ENCODE peak calls at places on chromosomes 13 and 19, in eight cellular contexts. L is heart right ventricle, E is bronchial epithelial cell, D is endothelial cell, F is Calu3, B is fibroblast of pulmonary artery, K is A549, N is omental fat pad. Z is an unnamed sample.

GRCh38 chr19:28305513-28305912 is 907.4 kb downstream of the UQCRFS1 start:
- DNase-seq in L (no peak), E (no peak), D (no peak), F (no peak), B (no peak), K (no peak), N (no peak), Z (no peak)

GRCh38 chr19:543912-544608 is at the start of gene GZMM:
- DNase-seq in L (no peak), E (no peak), D (no peak), F (no peak), B (no peak), K (no peak), N (no peak), Z (no peak)

GRCh38 chr13:30362869-30363268 is 55.5 kb upstream of the KATNAL1 start:
- DNase-seq in L (no peak), E (no peak), D (no peak), F (no peak), B (no peak), K (no peak), N (no peak), Z (no peak)

GRCh38 chr13:59024434-59024833 is 1139.3 kb downstream of the DIAPH3 start:
- DNase-seq in L (no peak), E (peak), D (no peak), F (no peak), B (no peak), K (no peak), N (no peak), Z (no peak)

GRCh38 chr13:100341327-100341726 is 247.3 kb downstream of the GGACT start:
- DNase-seq in L (no peak), E (no peak), D (no peak), F (no peak), B (no peak), K (no peak), N (no peak), Z (no peak)

GRCh38 chr13:71625694-71626093 is 241.3 kb downstream of the DACH1 start:
- DNase-seq in L (no peak), E (peak), D (no peak), F (no peak), B (peak), K (no peak), N (no peak), Z (peak)

GRCh38 chr19:39692166-39692565 is 12.1 kb upstream of the LGALS14 start:
- DNase-seq in L (no peak), E (peak), D (no peak), F (no peak), B (no peak), K (no peak), N (no peak), Z (no peak)

GRCh38 chr13:48860369-48860768 is 115.3 kb upstream of the FNDC3A start:
- DNase-seq in L (no peak), E (no peak), D (no peak), F (no peak), B (no peak), K (no peak), N (no peak), Z (no peak)

GRCh38 chr13:90020536-90020935 is 1327.0 kb upstream of the MIR17HG start:
- DNase-seq in L (no peak), E (no peak), D (no peak), F (no peak), B (no peak), K (no peak), N (no peak), Z (no peak)

GRCh38 chr19:34468400-34468799 is 13.2 kb upstream of the WTIP start:
- DNase-seq in L (no peak), E (no peak), D (no peak), F (no peak), B (peak), K (no peak), N (no peak), Z (no peak)

GRCh38 chr13:110089815-110090214 is 217.1 kb downstream of the COL4A1 start:
- DNase-seq in L (no peak), E (no peak), D (no peak), F (no peak), B (no peak), K (no peak), N (no peak), Z (no peak)

GRCh38 chr13:48319458-48320395 is 16.2 kb downstream of the RB1 start:
- DNase-seq in L (no peak), E (no peak), D (no peak), F (no peak), B (no peak), K (no peak), N (no peak), Z (no peak)

GRCh38 chr19:4140237-4140711 is 13.2 kb upstream of the CREB3L3 start:
- DNase-seq in L (no peak), E (peak), D (peak), F (peak), B (peak), K (peak), N (no peak), Z (peak)

GRCh38 chr13:110756268-110756667 is 42.8 kb downstream of the ING1 start:
- DNase-seq in L (no peak), E (no peak), D (no peak), F (no peak), B (peak), K (no peak), N (no peak), Z (peak)

GRCh38 chr13:47455581-47455980 is 545.5 kb downstream of the SUCLA2 start:
- DNase-seq in L (no peak), E (no peak), D (no peak), F (peak), B (peak), K (no peak), N (no peak), Z (no peak)

GRCh38 chr13:25701304-25701703 is 329.5 kb downstream of the ATP8A2 start:
- DNase-seq in L (no peak), E (no peak), D (no peak), F (no peak), B (no peak), K (no peak), N (no peak), Z (no peak)

GRCh38 chr13:72565893-72566292 is 161.5 kb downstream of the MZT1 start:
- DNase-seq in L (no peak), E (peak), D (no peak), F (no peak), B (peak), K (no peak), N (no peak), Z (peak)

GRCh38 chr13:45063261-45063870 is 56.9 kb upstream of the GTF2F2 start:
- DNase-seq in L (no peak), E (no peak), D (no peak), F (no peak), B (peak), K (no peak), N (no peak), Z (peak)

GRCh38 chr13:114161644-114162532 is 17.2 kb upstream of the CFAP97D2 start:
- DNase-seq in L (no peak), E (peak), D (no peak), F (no peak), B (peak), K (no peak), N (peak), Z (no peak)

GRCh38 chr19:29278716-29279115 is 65.8 kb upstream of the UQCRFS1 start:
- DNase-seq in L (no peak), E (no peak), D (no peak), F (no peak), B (no peak), K (no peak), N (no peak), Z (no peak)

GRCh38 chr13:96053003-96053703 is at the start of gene UGGT2:
- DNase-seq in L (peak), E (peak), D (peak), F (peak), B (peak), K (peak), N (peak), Z (peak)

GRCh38 chr13:46778879-46779278 is 18.1 kb downstream of the ESD start:
- DNase-seq in L (no peak), E (no peak), D (no peak), F (no peak), B (peak), K (no peak), N (no peak), Z (peak)

GRCh38 chr13:111210945-111211469 is 95.9 kb downstream of the ARHGEF7 start:
- DNase-seq in L (no peak), E (no peak), D (no peak), F (no peak), B (no peak), K (no peak), N (no peak), Z (peak)

GRCh38 chr19:4403005-4403761 is 743 bp downstream of the CHAF1A start:
- DNase-seq in L (no peak), E (no peak), D (no peak), F (no peak), B (no peak), K (no peak), N (no peak), Z (no peak)

GRCh38 chr19:38538793-38539528 is 78.8 kb downstream of the MAP4K1 start:
- DNase-seq in L (no peak), E (peak), D (no peak), F (peak), B (no peak), K (no peak), N (no peak), Z (no peak)

GRCh38 chr13:78650725-78651083 is 8.3 kb downstream of the OBI1 start:
- DNase-seq in L (no peak), E (no peak), D (no peak), F (no peak), B (no peak), K (no peak), N (no peak), Z (no peak)

GRCh38 chr13:99407906-99408702 is 93.2 kb upstream of the TM9SF2 start:
- DNase-seq in L (no peak), E (no peak), D (no peak), F (no peak), B (no peak), K (no peak), N (no peak), Z (no peak)

GRCh38 chr19:2424686-2425621 is 2.4 kb downstream of the TIMM13 start:
- DNase-seq in L (peak), E (no peak), D (peak), F (no peak), B (peak), K (no peak), N (no peak), Z (peak)

GRCh38 chr19:55358943-55359908 is 3.8 kb downstream of the GARIN5B start:
- DNase-seq in L (no peak), E (peak), D (no peak), F (no peak), B (no peak), K (no peak), N (no peak), Z (no peak)

GRCh38 chr13:38376551-38376950 is 26.9 kb downstream of the UFM1 start:
- DNase-seq in L (no peak), E (no peak), D (no peak), F (no peak), B (no peak), K (no peak), N (no peak), Z (no peak)

DNA sequence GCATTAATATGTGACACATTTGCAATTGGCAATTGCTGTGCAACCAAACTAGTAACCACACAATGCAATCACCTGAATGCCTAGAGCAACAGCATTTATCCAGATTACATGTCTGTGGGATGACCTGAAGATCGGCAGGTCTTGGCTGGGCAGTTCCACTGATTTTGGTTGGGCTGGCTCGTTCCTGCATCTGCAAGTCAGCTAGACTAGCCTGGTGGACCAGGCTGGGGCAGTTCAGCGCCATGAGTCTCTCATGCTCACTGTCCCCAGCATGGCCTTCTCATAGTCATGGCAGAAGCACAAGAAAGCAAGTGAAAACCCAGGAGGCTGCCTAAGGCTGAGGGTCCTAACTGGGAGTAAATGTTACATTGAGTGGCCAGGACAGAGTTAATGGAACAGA is 229.1 kb upstream of the TSHZ3 start:
- DNase-seq in L (no peak), E (no peak), D (no peak), F (no peak), B (no peak), K (no peak), N (no peak), Z (no peak)
- TF ChIP-seq CTCF in L (no peak), E (no peak), D (no peak), F (no peak), B (no peak), K (no peak), N (no peak), Z (no peak)

DNA sequence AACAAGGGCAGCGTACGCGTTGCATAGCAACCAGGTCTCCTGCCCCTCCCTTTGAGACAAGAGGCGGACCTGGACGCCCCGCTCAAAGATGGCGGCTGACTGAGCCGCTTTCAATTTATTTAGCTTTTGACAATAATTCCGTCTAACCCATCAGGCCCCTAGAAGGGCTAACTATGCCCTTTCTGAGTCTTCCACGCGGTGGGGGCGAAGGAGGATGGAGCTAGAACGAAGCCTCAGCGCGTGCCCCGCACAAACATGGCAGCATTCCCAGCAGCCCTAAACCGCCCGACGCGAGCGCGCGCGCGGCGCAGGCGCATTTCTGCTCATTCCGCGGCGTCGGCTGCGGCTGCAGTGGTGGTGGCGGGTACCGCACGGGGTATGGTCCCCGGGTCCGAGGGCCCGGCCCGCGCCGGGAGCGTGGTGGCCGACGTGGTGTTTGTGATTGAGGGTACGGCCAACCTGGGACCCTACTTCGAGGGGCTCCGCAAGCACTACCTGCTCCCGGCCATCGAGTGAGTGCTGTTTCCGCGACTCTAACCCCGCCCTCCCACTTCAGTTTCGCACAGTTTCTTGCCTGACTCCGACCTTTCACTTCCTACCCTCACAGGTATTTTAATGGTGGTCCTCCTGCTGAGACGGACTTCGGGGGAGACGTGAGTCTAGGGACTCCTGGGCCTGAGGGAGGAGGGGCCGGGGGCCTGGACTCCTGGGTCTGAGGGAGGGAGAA is at the start of gene MED25:
- DNase-seq in L (peak), E (peak), D (peak), F (peak), B (peak), K (peak), N (peak), Z (peak)
- TF ChIP-seq CTCF in L (peak), E (peak), D (no peak), F (no peak), B (no peak), K (no peak), N (peak), Z (no peak)

DNA sequence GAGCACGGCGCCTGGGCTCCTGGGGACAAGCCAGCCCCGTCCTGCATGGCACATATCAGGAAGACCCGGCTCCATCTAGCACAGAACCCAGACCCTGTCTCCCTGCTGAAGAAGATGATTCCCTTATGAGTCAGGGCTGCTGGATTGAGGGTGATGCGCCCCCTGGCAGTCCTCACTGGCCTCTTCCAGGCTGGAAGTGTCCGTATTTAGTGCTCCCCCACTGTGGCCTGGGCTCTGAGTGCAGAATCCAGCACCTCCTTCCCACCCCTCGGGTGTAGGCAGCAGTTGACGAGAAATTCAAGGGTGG is 14.9 kb downstream of the COMP start:
- DNase-seq in L (no peak), E (peak), D (no peak), F (no peak), B (peak), K (no peak), N (no peak), Z (no peak)
- TF ChIP-seq CTCF in L (no peak), E (peak), D (no peak), F (no peak), B (peak), K (peak), N (no peak), Z (peak)

GRCh38 chr19:49590071-49590970 is 661 bp upstream of the PRR12 start:
- DNase-seq in L (peak), E (peak), D (peak), F (peak), B (peak), K (peak), N (peak), Z (peak)
- TF ChIP-seq CTCF in L (peak), E (peak), D (no peak), F (no peak), B (peak), K (no peak), N (no peak), Z (peak)

GRCh38 chr19:11453468-11454341 is 18.3 kb downstream of the PRKCSH start:
- DNase-seq in L (no peak), E (no peak), D (peak), F (no peak), B (no peak), K (no peak), N (no peak), Z (no peak)
- TF ChIP-seq CTCF in L (peak), E (peak), D (peak), F (peak), B (peak), K (peak), N (no peak), Z (peak)

DNA sequence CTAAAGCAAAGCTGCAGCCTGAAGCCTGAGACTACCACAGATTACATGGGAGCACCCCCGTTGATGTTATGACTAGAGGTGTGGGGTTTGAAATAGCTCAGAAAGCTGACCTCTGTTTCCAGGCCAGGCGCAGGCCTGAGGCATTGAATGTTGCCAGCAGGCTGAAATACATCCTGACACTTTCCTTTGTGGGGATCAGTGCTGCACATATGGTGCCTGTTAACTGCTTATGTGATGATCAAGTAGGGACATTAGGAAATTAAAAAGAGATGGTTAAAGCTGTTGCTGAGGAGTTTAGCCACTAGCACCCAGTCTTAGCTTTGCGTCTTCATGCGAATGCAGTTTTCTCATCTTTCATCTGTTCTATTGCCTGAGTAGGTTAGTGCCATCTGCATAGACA is 83.2 kb downstream of the CCNA1 start:
- DNase-seq in L (no peak), E (no peak), D (no peak), F (no peak), B (no peak), K (no peak), N (no peak), Z (no peak)
- TF ChIP-seq CTCF in L (no peak), E (no peak), D (no peak), F (no peak), B (no peak), K (no peak), N (no peak), Z (no peak)

GRCh38 chr13:75255159-75255558 is 226.8 kb downstream of the TBC1D4 start:
- DNase-seq in L (no peak), E (no peak), D (no peak), F (no peak), B (no peak), K (no peak), N (no peak), Z (no peak)

GRCh38 chr13:75263741-75264407 is 218.1 kb downstream of the TBC1D4 start:
- DNase-seq in L (no peak), E (no peak), D (no peak), F (no peak), B (peak), K (no peak), N (no peak), Z (peak)

GRCh38 chr13:75255653-75256052 is 226.3 kb downstream of the TBC1D4 start:
- DNase-seq in L (no peak), E (peak), D (no peak), F (no peak), B (no peak), K (no peak), N (no peak), Z (no peak)

GRCh38 chr13:75256922-75257321 is 225.0 kb downstream of the TBC1D4 start:
- DNase-seq in L (no peak), E (peak), D (no peak), F (peak), B (no peak), K (no peak), N (no peak), Z (no peak)

DNA sequence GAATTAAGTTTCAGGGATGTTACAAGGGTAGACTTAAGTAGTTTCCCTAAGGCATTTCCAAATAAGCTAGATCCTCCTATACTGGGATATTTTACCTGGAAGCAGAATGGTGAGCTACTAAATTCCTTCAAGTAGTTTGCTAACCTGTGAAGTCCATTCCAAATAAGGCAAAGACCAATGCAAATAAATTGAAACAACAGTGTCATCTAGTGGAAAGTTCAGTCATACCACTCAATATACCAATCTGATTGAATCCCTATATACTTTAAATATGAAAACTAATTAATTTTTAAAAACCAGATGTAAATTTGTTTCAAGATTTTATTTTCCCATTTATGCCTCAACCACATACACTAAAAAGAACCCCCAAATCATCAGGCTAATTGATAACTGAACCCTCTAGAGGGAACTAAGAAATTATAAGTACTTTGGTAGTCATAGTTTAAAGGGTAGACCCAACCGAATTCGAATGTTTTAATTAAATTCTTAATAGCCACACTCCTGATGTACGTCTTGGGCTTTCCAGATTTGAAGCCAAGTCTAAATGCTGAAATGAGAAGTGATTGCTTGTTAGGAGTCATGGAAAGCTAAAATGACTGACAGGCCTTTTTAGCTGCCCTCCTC is 223.7 kb downstream of the TBC1D4 start:
- DNase-seq in L (no peak), E (peak), D (no peak), F (no peak), B (peak), K (no peak), N (no peak), Z (peak)
- TF ChIP-seq CTCF in L (peak), E (peak), D (peak), F (no peak), B (peak), K (peak), N (no peak), Z (peak)

DNA sequence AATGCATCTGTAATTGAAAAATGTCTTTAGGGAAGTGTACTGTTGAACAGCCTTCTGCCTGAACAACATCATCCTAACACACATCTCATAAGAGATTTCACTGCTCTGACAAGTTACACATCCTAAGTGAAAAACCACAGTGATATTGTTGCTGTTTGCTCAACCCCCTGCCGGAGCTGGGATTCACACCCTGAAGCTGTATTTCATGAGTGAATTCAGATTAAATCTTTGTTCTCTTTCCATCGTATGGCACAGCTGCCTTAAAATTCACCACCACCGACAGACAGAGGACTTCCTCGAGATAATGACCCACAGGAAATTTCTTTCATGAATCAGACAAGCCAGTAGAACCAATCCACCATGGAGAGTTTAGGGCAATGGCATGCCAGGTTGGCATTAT is 280.8 kb downstream of the DCT start:
- DNase-seq in L (no peak), E (no peak), D (no peak), F (no peak), B (peak), K (no peak), N (no peak), Z (peak)
- TF ChIP-seq CTCF in L (no peak), E (no peak), D (no peak), F (no peak), B (no peak), K (no peak), N (no peak), Z (no peak)